ENCODE peak calls at places on chromosomes 1 and 21, in six cellular contexts. X is H54; Y is astrocyte of the cerebellum; H is effector memory CD4-positive, alpha-beta T cell; J is EH; V is testis. K is an unnamed sample.
A peak's percentile ranks its signal among the peaks of the same experiment; 100 is the strongest.

GRCh38 chr1:226034482-226034881 is 28.0 kb upstream of the H3-3A start:
- DNase-seq in Y (peak; percentile 98), X (peak; percentile 44), V (peak; percentile 46), H (no peak), J (peak; percentile 92), K (no peak)

GRCh38 chr1:156623946-156624813 is 5.0 kb downstream of the HAPLN2 start:
- DNase-seq in H (no peak), Y (no peak), X (no peak), J (peak; percentile 55), V (peak; percentile 73), K (peak; percentile 61)

GRCh38 chr1:164771568-164772350 is 212.8 kb downstream of the PBX1 start:
- DNase-seq in Y (no peak), H (no peak), J (peak; percentile 84), V (no peak), X (peak; percentile 19), K (peak; percentile 76)

GRCh38 chr21:20010691-20011200 is 987.5 kb upstream of the NCAM2 start:
- DNase-seq in Y (no peak), J (no peak), H (no peak), V (no peak), X (no peak), K (no peak)

GRCh38 chr1:112255080-112255479 is 140.9 kb upstream of the CTTNBP2NL start:
- DNase-seq in X (no peak), V (no peak), J (peak; percentile 10), H (no peak), Y (no peak), K (no peak)

GRCh38 chr1:44565265-44565750 is 109.0 kb downstream of the TMEM53 start:
- DNase-seq in J (no peak), X (no peak), H (no peak), Y (no peak), V (no peak), K (no peak)

GRCh38 chr1:209506101-209506500 is 77.4 kb upstream of the CAMK1G start:
- DNase-seq in X (no peak), J (no peak), H (no peak), V (no peak), Y (no peak), K (no peak)

GRCh38 chr21:36699026-36699545 is at the start of gene SIM2:
- DNase-seq in Y (no peak), V (no peak), H (no peak), J (peak; percentile 27), X (no peak), K (peak; percentile 78)

GRCh38 chr21:44466996-44467858 is 11.9 kb downstream of the LRRC3 start:
- DNase-seq in Y (no peak), J (no peak), V (no peak), H (no peak), X (no peak), K (no peak)

GRCh38 chr1:40808444-40808843 is 24.9 kb downstream of the KCNQ4 start:
- DNase-seq in J (peak; percentile 38), V (no peak), H (no peak), Y (no peak), X (no peak), K (no peak)

GRCh38 chr1:3521426-3521825 is 67.0 kb downstream of the ARHGEF16 start:
- DNase-seq in V (no peak), Y (no peak), J (no peak), H (no peak), X (no peak), K (no peak)

GRCh38 chr1:3501856-3502665 is 47.6 kb downstream of the ARHGEF16 start:
- DNase-seq in J (peak; percentile 38), X (no peak), Y (peak; percentile 15), V (peak; percentile 66), H (peak; percentile 20), K (peak; percentile 39)

GRCh38 chr1:8431028-8431427 is 113.1 kb downstream of the SLC45A1 start:
- DNase-seq in X (no peak), V (no peak), H (no peak), J (no peak), Y (no peak), K (no peak)

K was measured in ACHN.